ENCODE peak calls at places on chromosomes 4 and X, in six cellular contexts. One of them, this sample, is unnamed.
A peak's percentile ranks its signal among the peaks of the same experiment; 100 is the strongest.

GRCh38 chr4:113563691-113564378 is 197.7 kb downstream of the CAMK2D start:
- DNase-seq in mammary epithelial cell: no peak
- DNase-seq in body of pancreas: no peak
- DNase-seq in cardiac muscle cell: no peak
- DNase-seq in osteoblast: peak; percentile 11
- DNase-seq in NB4: no peak
- DNase-seq in this sample: no peak

GRCh38 chrX:130120321-130120731 is 10.0 kb upstream of the ELF4 start:
- DNase-seq in osteoblast: no peak
- DNase-seq in cardiac muscle cell: no peak
- DNase-seq in mammary epithelial cell: no peak
- DNase-seq in NB4: peak; percentile 85
- DNase-seq in body of pancreas: no peak
- DNase-seq in this sample: no peak

GRCh38 chrX:111052478-111052877 is 43.5 kb upstream of the PAK3 start:
- DNase-seq in cardiac muscle cell: no peak
- DNase-seq in mammary epithelial cell: no peak
- DNase-seq in body of pancreas: no peak
- DNase-seq in NB4: peak; percentile 0
- DNase-seq in osteoblast: no peak
- DNase-seq in this sample: no peak

GRCh38 chrX:9534686-9535085 is 69.8 kb downstream of the TBL1X start:
- DNase-seq in mammary epithelial cell: no peak
- DNase-seq in osteoblast: no peak
- DNase-seq in NB4: no peak
- DNase-seq in body of pancreas: no peak
- DNase-seq in cardiac muscle cell: peak; percentile 74
- DNase-seq in this sample: no peak

GRCh38 chrX:41127476-41128192 is 42.4 kb downstream of the USP9X start:
- DNase-seq in mammary epithelial cell: no peak
- DNase-seq in body of pancreas: peak; percentile 24
- DNase-seq in cardiac muscle cell: no peak
- DNase-seq in NB4: no peak
- DNase-seq in osteoblast: no peak
- DNase-seq in this sample: no peak

GRCh38 chr4:20248155-20248558 is 3.5 kb upstream of the SLIT2 start:
- DNase-seq in cardiac muscle cell: peak; percentile 84
- DNase-seq in NB4: peak; percentile 63
- DNase-seq in mammary epithelial cell: no peak
- DNase-seq in osteoblast: peak; percentile 82
- DNase-seq in body of pancreas: peak; percentile 13
- DNase-seq in this sample: peak; percentile 60

GRCh38 chr4:55625835-55626234 is 10.3 kb downstream of the NMU start:
- DNase-seq in body of pancreas: no peak
- DNase-seq in mammary epithelial cell: no peak
- DNase-seq in NB4: no peak
- DNase-seq in osteoblast: no peak
- DNase-seq in cardiac muscle cell: no peak
- DNase-seq in this sample: no peak

GRCh38 chr4:26746742-26747351 is 113.8 kb upstream of the STIM2 start:
- DNase-seq in body of pancreas: no peak
- DNase-seq in cardiac muscle cell: no peak
- DNase-seq in osteoblast: no peak
- DNase-seq in mammary epithelial cell: peak; percentile 16
- DNase-seq in NB4: no peak
- DNase-seq in this sample: peak; percentile 29

GRCh38 chr4:2432991-2433530 is 14.3 kb downstream of the CFAP99 start:
- DNase-seq in body of pancreas: no peak
- DNase-seq in osteoblast: peak; percentile 94
- DNase-seq in cardiac muscle cell: peak; percentile 54
- DNase-seq in NB4: no peak
- DNase-seq in mammary epithelial cell: no peak
- DNase-seq in this sample: no peak

GRCh38 chr4:140448830-140449229 is 21.4 kb upstream of the CLGN start:
- DNase-seq in NB4: no peak
- DNase-seq in mammary epithelial cell: no peak
- DNase-seq in cardiac muscle cell: peak; percentile 6
- DNase-seq in osteoblast: no peak
- DNase-seq in body of pancreas: no peak
- DNase-seq in this sample: peak; percentile 6

GRCh38 chr4:71713611-71714203 is 70.2 kb downstream of the GC start:
- DNase-seq in body of pancreas: peak; percentile 31
- DNase-seq in NB4: peak; percentile 39
- DNase-seq in cardiac muscle cell: peak; percentile 83
- DNase-seq in mammary epithelial cell: peak; percentile 9
- DNase-seq in osteoblast: no peak
- DNase-seq in this sample: peak; percentile 61

GRCh38 chr4:129410115-129410514 is 314.2 kb downstream of the C4orf33 start:
- DNase-seq in NB4: no peak
- DNase-seq in osteoblast: no peak
- DNase-seq in cardiac muscle cell: no peak
- DNase-seq in mammary epithelial cell: no peak
- DNase-seq in body of pancreas: no peak
- DNase-seq in this sample: no peak

GRCh38 chr4:77613267-77613666 is 7.6 kb downstream of the CXCL13 start:
- DNase-seq in mammary epithelial cell: no peak
- DNase-seq in cardiac muscle cell: peak; percentile 70
- DNase-seq in body of pancreas: no peak
- DNase-seq in osteoblast: no peak
- DNase-seq in NB4: no peak
- DNase-seq in this sample: no peak

GRCh38 chr4:53541577-53542206 is 49.6 kb downstream of the LNX1 start:
- DNase-seq in body of pancreas: no peak
- DNase-seq in cardiac muscle cell: peak; percentile 88
- DNase-seq in mammary epithelial cell: peak; percentile 75
- DNase-seq in NB4: no peak
- DNase-seq in osteoblast: peak; percentile 35
- DNase-seq in this sample: peak; percentile 75

DNA sequence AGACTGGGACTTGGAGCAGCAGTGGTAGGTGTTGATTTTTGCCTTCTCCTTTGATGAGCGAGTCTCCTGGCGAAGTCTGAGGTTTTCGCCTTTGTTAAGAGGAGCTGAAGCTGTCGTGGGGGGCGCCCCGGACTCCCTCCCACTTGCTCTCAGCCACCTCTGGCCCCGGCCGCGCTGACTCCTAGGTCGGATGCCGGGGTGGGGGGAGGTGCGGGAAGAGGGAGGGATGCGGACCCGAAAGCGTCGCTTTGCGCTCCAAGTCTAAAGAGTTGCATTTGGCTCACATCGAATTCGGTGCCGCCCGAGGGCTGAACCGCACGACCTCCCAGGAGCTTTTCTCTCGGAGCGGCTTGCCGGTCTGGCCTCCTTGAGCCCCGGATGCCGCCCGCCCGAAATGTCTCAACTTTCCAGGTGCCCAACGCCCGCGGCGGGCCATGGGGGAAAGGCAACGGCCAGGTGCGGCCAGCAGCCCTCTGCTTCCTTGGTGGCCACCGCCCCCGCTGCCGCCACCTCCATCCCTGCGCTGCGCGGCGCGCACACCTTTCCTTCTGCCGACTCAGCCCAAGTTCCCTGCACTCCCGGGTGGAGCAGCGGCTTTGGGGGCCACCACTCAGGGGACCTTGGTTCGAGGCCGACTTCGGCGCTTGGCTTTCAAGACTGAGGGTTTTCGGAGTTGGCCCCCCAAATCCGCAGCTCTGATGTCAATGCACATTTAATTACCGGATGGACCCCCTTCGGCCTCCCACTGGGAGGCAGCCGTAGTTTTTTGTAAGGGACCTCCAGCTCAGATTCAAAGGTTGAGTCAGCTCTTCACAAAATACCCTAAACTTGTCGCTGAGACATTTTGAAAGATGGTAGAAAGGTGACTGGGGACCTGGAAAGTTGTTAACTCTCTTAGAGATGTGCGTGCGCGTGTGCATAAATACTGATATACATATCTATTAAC is 977 bp downstream of the AFF2 start:
- DNase-seq in cardiac muscle cell: no peak
- DNase-seq in body of pancreas: no peak
- DNase-seq in osteoblast: peak; percentile 78
- DNase-seq in NB4: peak; percentile 69
- DNase-seq in mammary epithelial cell: peak; percentile 5
- DNase-seq in this sample: peak; percentile 0
- H3K4me3 ChIP-seq in cardiac muscle cell: peak overlapping the region; percentile 78
- H3K4me3 ChIP-seq in body of pancreas: no peak overlapping the region
- H3K4me3 ChIP-seq in osteoblast: peak overlapping the region; percentile 57
- H3K4me3 ChIP-seq in NB4: peak overlapping the region; percentile 77
- H3K4me3 ChIP-seq in mammary epithelial cell: peak overlapping the region; percentile 49
- H3K4me3 ChIP-seq in this sample: no peak overlapping the region

GRCh38 chrX:53223955-53224859 is 800 bp downstream of the KDM5C start:
- DNase-seq in cardiac muscle cell: peak; percentile 16
- DNase-seq in body of pancreas: no peak
- DNase-seq in NB4: no peak
- DNase-seq in osteoblast: peak; percentile 90
- DNase-seq in mammary epithelial cell: peak; percentile 82
- DNase-seq in this sample: peak; percentile 78

GRCh38 chrX:53224860-53225797 is at the start of gene KDM5C:
- DNase-seq in mammary epithelial cell: peak; percentile 90
- DNase-seq in osteoblast: peak; percentile 97
- DNase-seq in NB4: peak; percentile 95
- DNase-seq in cardiac muscle cell: peak; percentile 93
- DNase-seq in body of pancreas: peak; percentile 92
- DNase-seq in this sample: peak; percentile 86

GRCh38 chrX:53227224-53227765 is 2.3 kb upstream of the KDM5C start:
- DNase-seq in osteoblast: no peak
- DNase-seq in body of pancreas: no peak
- DNase-seq in cardiac muscle cell: no peak
- DNase-seq in mammary epithelial cell: no peak
- DNase-seq in NB4: peak; percentile 56
- DNase-seq in this sample: no peak

DNA sequence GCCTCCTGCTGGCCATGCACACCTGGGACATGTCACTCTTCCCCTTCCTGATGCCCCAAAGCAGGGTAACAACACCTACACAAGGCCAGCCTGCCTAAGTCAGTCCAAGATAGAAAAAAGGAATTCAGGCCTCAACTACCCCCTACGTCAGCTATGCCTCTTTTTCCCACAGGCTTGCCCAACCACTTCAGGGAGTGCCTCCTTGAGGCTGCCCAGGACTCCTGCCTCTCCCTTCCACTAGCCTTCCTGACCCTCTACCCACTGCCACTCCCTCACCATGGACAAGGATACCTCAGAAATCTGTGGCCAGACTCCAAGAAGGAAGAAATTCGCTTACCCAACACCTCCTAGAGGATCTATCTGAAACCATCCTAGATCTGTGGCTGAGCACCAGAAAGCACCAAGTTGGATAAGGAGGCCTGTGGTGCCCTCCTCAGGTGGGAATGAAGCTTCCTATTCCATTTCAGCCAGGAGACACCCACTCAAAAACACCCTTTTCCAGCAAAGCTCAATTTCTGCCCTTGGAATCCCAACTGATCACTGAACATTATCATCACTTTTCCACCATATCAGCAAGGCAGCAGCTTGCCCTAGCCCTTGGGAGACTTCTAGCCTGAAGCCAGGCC is 1.8 kb downstream of the KDM5C start:
- DNase-seq in body of pancreas: no peak
- DNase-seq in NB4: no peak
- DNase-seq in cardiac muscle cell: peak; percentile 5
- DNase-seq in mammary epithelial cell: peak; percentile 9
- DNase-seq in osteoblast: no peak
- DNase-seq in this sample: peak; percentile 10
- TF ChIP-seq CTCF in body of pancreas: no peak
- TF ChIP-seq CTCF in NB4: no peak
- TF ChIP-seq CTCF in cardiac muscle cell: no peak
- TF ChIP-seq CTCF in mammary epithelial cell: peak; percentile 20
- TF ChIP-seq CTCF in osteoblast: no peak
- TF ChIP-seq CTCF in this sample: peak; percentile 1

DNA sequence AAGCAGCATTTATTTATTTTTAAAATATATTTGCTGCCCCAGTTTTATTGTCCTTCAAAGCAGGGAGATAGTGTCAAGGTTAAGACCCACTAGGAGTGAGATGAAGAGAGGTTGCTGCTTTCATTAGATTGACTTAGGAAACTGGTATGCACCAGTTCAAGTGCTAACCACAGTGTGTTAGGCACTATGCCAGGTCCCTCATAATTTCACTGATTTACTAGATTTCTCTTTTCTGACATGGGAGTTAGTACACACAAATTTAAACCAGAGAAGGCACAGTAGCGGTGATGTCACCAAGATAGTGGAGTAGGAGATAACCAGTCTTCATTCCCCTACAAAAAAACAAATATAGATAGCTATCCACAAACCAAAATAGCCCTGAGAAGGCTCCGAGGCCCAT is 14.3 kb downstream of the RRAGB start:
- DNase-seq in body of pancreas: no peak
- DNase-seq in osteoblast: no peak
- DNase-seq in cardiac muscle cell: peak; percentile 2
- DNase-seq in NB4: no peak
- DNase-seq in mammary epithelial cell: no peak
- DNase-seq in this sample: no peak
- H3K4me3 ChIP-seq in body of pancreas: no peak overlapping the region
- H3K4me3 ChIP-seq in osteoblast: no peak overlapping the region
- H3K4me3 ChIP-seq in cardiac muscle cell: no peak overlapping the region
- H3K4me3 ChIP-seq in NB4: no peak overlapping the region
- H3K4me3 ChIP-seq in mammary epithelial cell: no peak overlapping the region
- H3K4me3 ChIP-seq in this sample: no peak overlapping the region

DNA sequence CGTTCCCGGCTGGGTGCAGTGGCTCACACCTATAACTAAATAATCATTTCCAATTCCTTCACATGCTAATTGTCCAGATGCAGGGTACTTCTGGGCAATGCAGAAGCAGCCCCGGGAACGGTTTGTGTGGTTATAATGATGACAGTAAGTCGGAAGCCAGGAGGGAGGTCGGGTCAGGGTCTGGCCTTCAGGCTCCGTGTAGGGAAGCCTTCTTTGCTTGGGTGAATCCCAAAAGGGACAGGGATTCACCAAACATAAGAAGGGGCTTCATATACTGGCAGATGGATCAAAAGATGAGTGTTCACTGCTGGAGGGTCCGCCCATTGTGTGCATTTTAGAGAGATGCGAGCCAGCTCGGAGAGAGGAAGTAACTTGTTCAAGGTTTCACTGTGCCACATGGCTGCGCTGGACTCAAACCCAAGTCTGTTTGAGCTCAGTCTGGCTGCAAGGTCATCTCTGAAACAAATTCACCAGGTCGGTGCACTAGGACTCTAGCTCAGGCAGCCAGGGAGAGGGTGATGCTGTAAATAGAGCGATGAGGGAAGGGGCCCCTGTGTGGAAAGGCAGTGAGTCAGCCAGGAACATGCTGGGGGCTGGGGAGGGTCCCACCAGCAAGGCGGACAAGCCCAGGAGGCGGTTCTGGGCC is 4.8 kb upstream of the KIAA0232 start:
- DNase-seq in osteoblast: peak; percentile 23
- DNase-seq in body of pancreas: no peak
- DNase-seq in cardiac muscle cell: peak; percentile 10
- DNase-seq in mammary epithelial cell: no peak
- DNase-seq in NB4: peak; percentile 83
- DNase-seq in this sample: no peak
- TF ChIP-seq CTCF in osteoblast: no peak
- TF ChIP-seq CTCF in body of pancreas: no peak
- TF ChIP-seq CTCF in cardiac muscle cell: no peak
- TF ChIP-seq CTCF in mammary epithelial cell: no peak
- TF ChIP-seq CTCF in NB4: no peak
- TF ChIP-seq CTCF in this sample: no peak

DNA sequence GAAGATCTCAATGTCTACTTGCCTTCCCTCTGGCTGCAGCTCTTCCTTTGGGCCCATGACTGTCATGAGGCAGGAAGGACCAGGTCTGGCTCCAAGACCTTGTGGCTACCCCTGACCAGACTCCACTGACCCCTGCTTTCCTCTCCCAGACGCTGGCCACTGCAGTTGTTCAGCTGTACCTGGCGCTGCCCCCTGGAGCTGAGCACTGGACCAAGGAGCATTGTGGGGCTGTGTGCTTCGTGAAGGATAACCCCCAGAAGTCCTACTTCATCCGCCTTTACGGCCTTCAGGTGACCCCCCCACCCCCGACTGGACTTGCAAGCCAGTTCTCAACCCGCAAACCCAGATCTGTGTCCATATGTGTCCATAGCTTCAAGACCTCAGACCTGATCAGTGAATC is 535 bp downstream of the WAS start:
- DNase-seq in body of pancreas: no peak
- DNase-seq in NB4: no peak
- DNase-seq in mammary epithelial cell: no peak
- DNase-seq in osteoblast: no peak
- DNase-seq in cardiac muscle cell: no peak
- DNase-seq in this sample: no peak
- H3K4me3 ChIP-seq in body of pancreas: no peak overlapping the region
- H3K4me3 ChIP-seq in NB4: peak overlapping the region; percentile 67
- H3K4me3 ChIP-seq in mammary epithelial cell: no peak overlapping the region
- H3K4me3 ChIP-seq in osteoblast: no peak overlapping the region
- H3K4me3 ChIP-seq in cardiac muscle cell: no peak overlapping the region
- H3K4me3 ChIP-seq in this sample: no peak overlapping the region